ENCODE peak calls at places on chromosomes 11 and 22, in seven cellular contexts. I is M059J, T is heart right ventricle, M is GM19239, Q is left ventricle myocardium superior, O is right lobe of liver, S is fibroblast of villous mesenchyme. Z is an unnamed sample.

GRCh38 chr11:70871881-70872280 is 380.5 kb downstream of the SHANK2 start:
- DNase-seq in S (peak), M (no peak), O (no peak), T (no peak), I (peak), Q (no peak), Z (no peak)

GRCh38 chr11:87141980-87142514 is 104.3 kb downstream of the TMEM135 start:
- DNase-seq in S (no peak), O (no peak), T (no peak), I (no peak), Q (no peak), M (no peak), Z (no peak)

GRCh38 chr22:42683599-42684283 is 34.5 kb upstream of the CYB5R3 start:
- DNase-seq in M (no peak), S (peak), Q (peak), T (peak), O (no peak), I (no peak), Z (peak)

GRCh38 chr11:126214446-126215240 is 3.1 kb downstream of the FAM118B start:
- DNase-seq in I (peak), O (no peak), Q (no peak), T (no peak), M (no peak), S (no peak), Z (no peak)

GRCh38 chr11:776459-777287 is 614 bp downstream of the GATD1 start:
- DNase-seq in S (peak), Q (no peak), T (peak), O (peak), I (peak), M (peak), Z (peak)

GRCh38 chr11:69157156-69157821 is 1.6 kb downstream of the SMIM38 start:
- DNase-seq in S (peak), O (no peak), I (no peak), Q (peak), M (no peak), T (peak), Z (no peak)

GRCh38 chr11:6570691-6571427 is 32.6 kb downstream of the RRP8 start:
- DNase-seq in M (no peak), T (no peak), O (no peak), Q (no peak), S (no peak), I (no peak), Z (no peak)

GRCh38 chr22:29225422-29226090 is 19.9 kb downstream of the EMID1 start:
- DNase-seq in O (peak), T (peak), M (no peak), Q (peak), S (peak), I (no peak), Z (peak)

GRCh38 chr22:41929158-41929896 is 2.7 kb upstream of the TNFRSF13C start:
- DNase-seq in M (no peak), I (no peak), Q (no peak), S (no peak), T (no peak), O (no peak), Z (no peak)

GRCh38 chr11:42913731-42914130 is 398.1 kb upstream of the API5 start:
- DNase-seq in I (no peak), O (no peak), T (no peak), M (no peak), S (no peak), Q (no peak), Z (no peak)

GRCh38 chr11:27839226-27839913 is 139.1 kb upstream of the BDNF start:
- DNase-seq in O (no peak), S (peak), I (peak), Q (no peak), T (no peak), M (no peak), Z (no peak)

GRCh38 chr22:26828311-26828710 is 170.9 kb downstream of the MIAT start:
- DNase-seq in I (peak), Q (no peak), S (no peak), T (no peak), M (no peak), O (no peak), Z (no peak)

GRCh38 chr11:110478410-110478809 is 48.7 kb downstream of the FDX1 start:
- DNase-seq in O (no peak), S (no peak), I (no peak), T (no peak), Q (no peak), M (no peak), Z (no peak)

GRCh38 chr22:37634505-37635002 is 4.9 kb upstream of the SH3BP1 start:
- DNase-seq in M (no peak), S (no peak), T (peak), Q (no peak), I (peak), O (no peak), Z (peak)

GRCh38 chr11:67665537-67666302 is 8.7 kb downstream of the ALDH3B2 start:
- DNase-seq in T (no peak), I (peak), O (peak), M (no peak), Q (no peak), S (no peak), Z (peak)

GRCh38 chr22:48820481-48821345 is 1007.0 kb downstream of the BRD1 start:
- DNase-seq in M (no peak), O (peak), I (no peak), Q (no peak), S (no peak), T (no peak), Z (peak)

GRCh38 chr22:39868741-39869140 is 24.8 kb downstream of the ENTHD1 start:
- DNase-seq in S (no peak), O (no peak), Q (no peak), M (no peak), T (no peak), I (no peak), Z (no peak)

GRCh38 chr11:67375320-67376021 is 2.1 kb upstream of the CLCF1 start:
- DNase-seq in I (peak), O (no peak), Q (no peak), T (no peak), M (no peak), S (no peak), Z (no peak)

GRCh38 chr11:69716099-69716498 is 12.3 kb upstream of the FGF19 start:
- DNase-seq in Q (no peak), O (no peak), S (no peak), I (no peak), T (no peak), M (no peak), Z (no peak)

GRCh38 chr22:38318792-38319773 is 1.9 kb upstream of the CSNK1E start:
- DNase-seq in Q (no peak), S (no peak), O (no peak), M (no peak), I (no peak), T (no peak), Z (no peak)

GRCh38 chr11:65894034-65894591 is 3.6 kb downstream of the CCDC85B start:
- DNase-seq in T (peak), O (peak), M (no peak), S (no peak), Q (peak), I (peak), Z (no peak)

GRCh38 chr11:121367434-121367833 is 74.9 kb downstream of the SC5D start:
- DNase-seq in O (no peak), I (peak), M (peak), S (peak), T (no peak), Q (no peak), Z (no peak)

GRCh38 chr11:61725632-61726280 is 26.7 kb upstream of the MYRF start:
- DNase-seq in M (no peak), O (no peak), Q (no peak), T (no peak), I (peak), S (peak), Z (no peak)

GRCh38 chr11:118928870-118929495 is 3.3 kb upstream of the BCL9L start:
- DNase-seq in S (peak), T (peak), I (peak), M (no peak), Q (no peak), O (peak), Z (peak)

GRCh38 chr22:35218079-35218478 is 39.2 kb upstream of the HMGXB4 start:
- DNase-seq in Q (no peak), T (no peak), O (no peak), S (no peak), M (no peak), I (peak), Z (no peak)

GRCh38 chr11:2940930-2941821 is 12.0 kb upstream of the PHLDA2 start:
- DNase-seq in M (no peak), T (no peak), O (peak), I (peak), S (no peak), Q (peak), Z (no peak)

GRCh38 chr11:3160252-3161031 is 4.7 kb downstream of the OSBPL5 start:
- DNase-seq in M (no peak), T (peak), Q (peak), S (peak), I (peak), O (peak), Z (peak)

GRCh38 chr11:62513651-62514050 is 33.0 kb downstream of the AHNAK start:
- DNase-seq in I (no peak), O (no peak), Q (no peak), S (no peak), M (no peak), T (no peak), Z (no peak)

GRCh38 chr11:34529643-34530042 is 16.0 kb upstream of the ELF5 start:
- DNase-seq in I (no peak), Q (no peak), M (no peak), O (no peak), S (no peak), T (no peak), Z (no peak)

GRCh38 chr11:62912268-62912667 is 8.9 kb downstream of the CHRM1 start:
- DNase-seq in I (no peak), M (no peak), O (no peak), T (no peak), Q (no peak), S (no peak), Z (no peak)